ENCODE peak calls at places on chromosomes 5 and 9, in five cellular contexts. T is BJ, O is GM12865, L is astrocyte, Z is fibroblast of mammary gland. V is an unnamed sample.

GRCh38 chr9:132031869-132032583 is 47.6 kb downstream of the MED27 start:
- DNase-seq in L (no peak), Z (no peak), O (peak), T (no peak), V (no peak)

GRCh38 chr9:107222020-107222522 is 61.0 kb upstream of the RAD23B start:
- DNase-seq in Z (no peak), T (no peak), O (no peak), L (peak), V (no peak)

GRCh38 chr9:101561740-101562139 is 28.1 kb downstream of the RNF20 start:
- DNase-seq in Z (no peak), L (no peak), O (no peak), T (no peak), V (no peak)

GRCh38 chr9:87270241-87271234 is 227.1 kb upstream of the DAPK1 start:
- DNase-seq in L (peak), Z (peak), O (no peak), T (no peak), V (no peak)

GRCh38 chr9:99056876-99057664 is 47.8 kb upstream of the TGFBR1 start:
- DNase-seq in Z (peak), L (peak), O (peak), T (peak), V (no peak)

GRCh38 chr9:124663046-124663961 is 107.8 kb downstream of the NR6A1 start:
- DNase-seq in L (peak), O (no peak), Z (no peak), T (no peak), V (no peak)

GRCh38 chr5:137666901-137667300 is 69.0 kb downstream of the KLHL3 start:
- DNase-seq in L (no peak), O (no peak), T (no peak), Z (no peak), V (no peak)

GRCh38 chr9:95017661-95018060 is 291.2 kb downstream of the AOPEP start:
- DNase-seq in O (no peak), T (no peak), L (no peak), Z (no peak), V (no peak)

GRCh38 chr9:111456536-111456935 is 27.6 kb downstream of the ECPAS start:
- DNase-seq in L (no peak), O (peak), T (no peak), Z (peak), V (no peak)

GRCh38 chr9:130298663-130299279 is 33.2 kb downstream of the HMCN2 start:
- DNase-seq in T (no peak), L (no peak), Z (no peak), O (no peak), V (no peak)

GRCh38 chr5:141708016-141708415 is 26.0 kb upstream of the ARAP3 start:
- DNase-seq in L (no peak), T (no peak), Z (no peak), O (no peak), V (no peak)

DNA sequence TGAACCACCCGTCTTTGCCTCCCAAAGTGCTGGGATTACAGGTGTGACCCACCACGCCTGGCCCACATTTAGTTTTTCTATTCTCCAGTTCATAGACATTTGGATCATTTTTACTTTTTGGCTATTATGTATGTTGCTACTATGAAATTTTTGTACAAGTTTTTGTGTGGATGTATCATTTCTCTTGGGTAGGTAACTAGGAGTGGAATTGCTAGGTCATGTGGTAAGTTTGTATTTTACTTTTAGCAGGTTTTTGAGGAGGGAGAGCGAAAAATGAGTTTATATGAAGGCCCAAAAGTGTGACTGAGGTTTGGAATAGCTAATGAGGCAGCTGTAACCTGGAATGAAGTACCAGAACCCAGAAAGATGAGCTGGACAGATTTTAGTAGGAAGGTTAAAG is 35.2 kb downstream of the ARHGAP26 start:
- DNase-seq in O (no peak), L (no peak), Z (no peak), T (no peak), V (no peak)
- H3K4me3 ChIP-seq in O (no peak), L (no peak), Z (no peak), T (no peak), V (no peak)

GRCh38 chr5:88821161-88821560 is 61.8 kb downstream of the MEF2C start:
- DNase-seq in Z (no peak), T (no peak), L (no peak), O (peak), V (no peak)
- TF ChIP-seq CTCF in Z (no peak), T (no peak), L (no peak), O (peak), V (no peak)

DNA sequence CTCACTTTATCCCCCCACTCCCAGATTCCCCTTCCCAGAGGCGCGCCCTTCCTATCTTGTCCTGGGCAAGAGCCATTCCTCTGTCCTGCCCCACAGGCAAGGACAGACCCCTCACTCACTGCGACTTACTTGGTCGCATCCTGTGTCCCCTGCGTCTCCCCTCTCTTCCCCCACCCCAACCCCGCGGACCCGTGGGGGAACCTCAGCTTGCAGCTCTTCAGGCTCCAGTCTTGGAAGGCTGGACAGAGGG is 542 bp downstream of the GGTA1 start:
- DNase-seq in O (no peak), L (no peak), Z (no peak), T (no peak), V (no peak)
- H3K4me3 ChIP-seq in O (no peak), L (peak), Z (peak), T (peak), V (peak)

DNA sequence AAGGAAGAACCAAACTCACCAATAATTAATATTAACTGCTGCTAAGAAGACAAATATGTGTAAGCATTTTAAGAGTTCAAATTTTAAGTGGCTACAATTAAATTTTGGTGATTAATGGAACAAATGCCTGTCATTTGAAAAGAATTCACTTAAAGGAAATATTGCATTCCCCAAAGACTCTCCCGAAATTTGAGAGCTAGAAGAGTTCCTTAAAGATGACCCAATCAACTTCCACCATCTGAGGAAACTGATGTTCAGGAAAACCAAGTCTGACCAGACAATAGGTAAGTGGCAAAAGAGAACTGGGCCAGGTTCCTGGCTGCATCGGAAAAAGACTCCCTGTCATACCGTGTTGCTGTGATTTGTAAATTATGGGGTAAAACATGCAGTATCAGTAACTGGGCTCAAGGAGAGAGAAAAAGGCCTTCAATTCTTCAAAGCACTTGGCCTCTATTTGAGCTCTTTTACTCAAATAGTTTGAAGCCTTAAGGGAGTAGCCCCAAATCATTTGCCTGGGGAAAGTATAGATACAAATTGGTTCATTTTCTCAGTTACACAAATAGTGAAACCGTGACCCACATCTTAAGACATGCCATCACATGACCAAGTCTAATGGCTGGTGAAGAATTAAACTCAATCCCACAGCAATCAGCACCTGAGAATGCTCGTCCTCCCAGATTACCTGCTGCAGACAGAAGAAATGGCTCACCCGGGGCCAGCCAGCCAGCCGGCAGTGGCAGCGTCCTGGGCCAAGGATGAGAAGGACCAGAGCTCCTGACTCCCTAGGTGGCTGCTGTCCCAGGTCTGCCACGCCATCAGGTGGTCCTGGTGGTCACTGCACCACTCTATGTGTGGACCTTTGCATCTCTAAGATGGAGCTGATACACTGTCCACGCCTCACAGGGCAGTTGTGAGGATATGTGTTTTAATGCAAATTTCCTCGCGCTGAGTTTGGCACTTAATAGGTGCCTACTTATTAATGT is 162.9 kb downstream of the TTLL11 start:
- DNase-seq in Z (no peak), T (no peak), O (peak), L (no peak), V (no peak)
- TF ChIP-seq CTCF in Z (no peak), T (no peak), O (no peak), L (peak), V (peak)

V was measured in epithelial cell of proximal tubule.